ENCODE peak calls at places on chromosomes 7 and 10, in four cellular contexts. One of them, this sample, is unnamed.
A peak's percentile ranks its signal among the peaks of the same experiment; 100 is the strongest.

GRCh38 chr7:35697414-35698175 is 2.7 kb upstream of the HERPUD2 start:
- DNase-seq in hepatocyte: no peak
- DNase-seq in heart left ventricle: no peak
- DNase-seq in upper lobe of left lung: no peak
- DNase-seq in this sample: peak; percentile 83

GRCh38 chr10:132113766-132114365 is 48.1 kb downstream of the JAKMIP3 start:
- DNase-seq in heart left ventricle: peak; percentile 10
- DNase-seq in upper lobe of left lung: no peak
- DNase-seq in hepatocyte: no peak
- DNase-seq in this sample: no peak

GRCh38 chr10:113293167-113293566 is 259.7 kb upstream of the HABP2 start:
- DNase-seq in upper lobe of left lung: no peak
- DNase-seq in heart left ventricle: no peak
- DNase-seq in hepatocyte: no peak
- DNase-seq in this sample: no peak

GRCh38 chr7:137345799-137346449 is 2.4 kb upstream of the PTN start:
- DNase-seq in hepatocyte: no peak
- DNase-seq in heart left ventricle: no peak
- DNase-seq in upper lobe of left lung: no peak
- DNase-seq in this sample: no peak

GRCh38 chr7:112160771-112161150 is 45.4 kb downstream of the DOCK4 start:
- DNase-seq in upper lobe of left lung: no peak
- DNase-seq in hepatocyte: no peak
- DNase-seq in heart left ventricle: no peak
- DNase-seq in this sample: no peak

GRCh38 chr7:29895557-29895956 is 89.2 kb downstream of the WIPF3 start:
- DNase-seq in heart left ventricle: no peak
- DNase-seq in hepatocyte: no peak
- DNase-seq in upper lobe of left lung: no peak
- DNase-seq in this sample: no peak

GRCh38 chr7:51045319-51046102 is 262.8 kb upstream of the GRB10 start:
- DNase-seq in heart left ventricle: no peak
- DNase-seq in upper lobe of left lung: no peak
- DNase-seq in hepatocyte: peak; percentile 62
- DNase-seq in this sample: peak; percentile 91

GRCh38 chr10:105070980-105071379 is 429.9 kb downstream of the SORCS3 start:
- DNase-seq in heart left ventricle: no peak
- DNase-seq in upper lobe of left lung: no peak
- DNase-seq in hepatocyte: no peak
- DNase-seq in this sample: no peak

GRCh38 chr10:61842755-61843497 is 58.6 kb upstream of the ARID5B start:
- DNase-seq in heart left ventricle: no peak
- DNase-seq in hepatocyte: no peak
- DNase-seq in upper lobe of left lung: no peak
- DNase-seq in this sample: peak; percentile 77

GRCh38 chr10:98030991-98031431 is 590 bp upstream of the CRTAC1 start:
- DNase-seq in upper lobe of left lung: peak; percentile 83
- DNase-seq in hepatocyte: peak; percentile 25
- DNase-seq in heart left ventricle: no peak
- DNase-seq in this sample: no peak

GRCh38 chr10:60955957-60956425 is 12.0 kb upstream of the RHOBTB1 start:
- DNase-seq in hepatocyte: peak; percentile 30
- DNase-seq in heart left ventricle: no peak
- DNase-seq in upper lobe of left lung: no peak
- DNase-seq in this sample: peak; percentile 94

DNA sequence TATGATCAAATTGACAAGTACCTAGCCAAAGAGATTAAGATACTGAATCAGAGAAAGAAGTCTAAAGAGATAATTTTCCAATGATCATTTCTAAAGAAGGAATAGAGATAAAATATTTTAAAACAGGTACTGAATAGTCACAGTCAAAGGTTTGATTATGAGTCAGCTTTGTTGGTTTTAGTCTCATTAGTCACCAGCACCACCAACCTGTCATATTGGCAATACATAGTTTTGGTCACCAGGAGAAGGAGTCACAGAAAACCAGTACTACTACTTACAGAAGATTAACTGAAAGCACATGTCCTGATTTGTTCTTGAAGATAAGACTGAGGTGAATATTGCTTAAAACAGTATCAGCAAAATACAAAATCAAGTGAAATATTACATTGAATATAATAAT is 34.6 kb downstream of the ZEB1 start:
- DNase-seq in hepatocyte: peak; percentile 22
- DNase-seq in upper lobe of left lung: no peak
- DNase-seq in heart left ventricle: no peak
- DNase-seq in this sample: peak; percentile 98
- TF ChIP-seq CTCF in hepatocyte: peak; percentile 3
- TF ChIP-seq CTCF in upper lobe of left lung: peak; percentile 21
- TF ChIP-seq CTCF in heart left ventricle: no peak
- TF ChIP-seq CTCF in this sample: no peak

GRCh38 chr7:116728413-116728812 is 56.4 kb downstream of the MET start:
- DNase-seq in hepatocyte: no peak
- DNase-seq in heart left ventricle: no peak
- DNase-seq in upper lobe of left lung: no peak
- DNase-seq in this sample: no peak

GRCh38 chr7:116732788-116733709 is 61.1 kb downstream of the MET start:
- DNase-seq in heart left ventricle: no peak
- DNase-seq in hepatocyte: no peak
- DNase-seq in upper lobe of left lung: no peak
- DNase-seq in this sample: no peak

GRCh38 chr7:116731737-116732335 is 59.8 kb downstream of the MET start:
- DNase-seq in upper lobe of left lung: no peak
- DNase-seq in heart left ventricle: no peak
- DNase-seq in hepatocyte: no peak
- DNase-seq in this sample: no peak

GRCh38 chr7:116731019-116731388 is 59.0 kb downstream of the MET start:
- DNase-seq in upper lobe of left lung: no peak
- DNase-seq in hepatocyte: no peak
- DNase-seq in heart left ventricle: no peak
- DNase-seq in this sample: no peak

GRCh38 chr7:116730097-116731018 is 58.4 kb downstream of the MET start:
- DNase-seq in upper lobe of left lung: no peak
- DNase-seq in heart left ventricle: no peak
- DNase-seq in hepatocyte: no peak
- DNase-seq in this sample: no peak
- H3K4me3 ChIP-seq in upper lobe of left lung: no peak overlapping the region
- H3K4me3 ChIP-seq in heart left ventricle: no peak overlapping the region
- H3K4me3 ChIP-seq in hepatocyte: no peak overlapping the region
- H3K4me3 ChIP-seq in this sample: no peak overlapping the region

DNA sequence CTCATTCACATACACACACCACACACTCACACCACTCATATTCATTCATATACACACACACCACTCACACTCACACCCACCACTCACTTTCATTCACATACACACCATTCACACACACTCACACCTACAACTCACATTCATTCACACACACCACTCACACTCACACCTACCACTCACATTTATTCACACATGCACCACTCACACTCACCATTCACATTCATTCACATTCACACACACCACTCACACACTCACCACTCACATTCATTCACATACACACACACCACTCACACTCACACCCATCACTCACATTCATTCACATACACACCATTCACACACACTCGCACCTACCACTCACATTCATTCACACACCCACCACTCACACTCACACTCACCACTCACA is 25.4 kb upstream of the C10orf120 start:
- DNase-seq in hepatocyte: no peak
- DNase-seq in heart left ventricle: no peak
- DNase-seq in upper lobe of left lung: no peak
- DNase-seq in this sample: no peak
- H3K27me3 ChIP-seq in hepatocyte: peaks cover 18% of the 10 kb centered on the region
- H3K27me3 ChIP-seq in heart left ventricle: peaks cover 34% of the 10 kb centered on the region
- H3K27me3 ChIP-seq in upper lobe of left lung: no peaks in the 10 kb centered on the region
- H3K27me3 ChIP-seq in this sample: no peaks in the 10 kb centered on the region

GRCh38 chr7:44636926-44637325 is 30.5 kb downstream of the OGDH start:
- DNase-seq in hepatocyte: no peak
- DNase-seq in upper lobe of left lung: no peak
- DNase-seq in heart left ventricle: no peak
- DNase-seq in this sample: no peak

GRCh38 chr7:44636041-44636580 is 29.7 kb downstream of the OGDH start:
- DNase-seq in heart left ventricle: no peak
- DNase-seq in hepatocyte: peak; percentile 46
- DNase-seq in upper lobe of left lung: no peak
- DNase-seq in this sample: no peak

GRCh38 chr7:44639701-44640321 is 33.4 kb downstream of the OGDH start:
- DNase-seq in upper lobe of left lung: no peak
- DNase-seq in heart left ventricle: no peak
- DNase-seq in hepatocyte: peak; percentile 82
- DNase-seq in this sample: peak; percentile 88

GRCh38 chr7:44637788-44638594 is 31.6 kb downstream of the OGDH start:
- DNase-seq in heart left ventricle: no peak
- DNase-seq in upper lobe of left lung: no peak
- DNase-seq in hepatocyte: peak; percentile 60
- DNase-seq in this sample: peak; percentile 97

DNA sequence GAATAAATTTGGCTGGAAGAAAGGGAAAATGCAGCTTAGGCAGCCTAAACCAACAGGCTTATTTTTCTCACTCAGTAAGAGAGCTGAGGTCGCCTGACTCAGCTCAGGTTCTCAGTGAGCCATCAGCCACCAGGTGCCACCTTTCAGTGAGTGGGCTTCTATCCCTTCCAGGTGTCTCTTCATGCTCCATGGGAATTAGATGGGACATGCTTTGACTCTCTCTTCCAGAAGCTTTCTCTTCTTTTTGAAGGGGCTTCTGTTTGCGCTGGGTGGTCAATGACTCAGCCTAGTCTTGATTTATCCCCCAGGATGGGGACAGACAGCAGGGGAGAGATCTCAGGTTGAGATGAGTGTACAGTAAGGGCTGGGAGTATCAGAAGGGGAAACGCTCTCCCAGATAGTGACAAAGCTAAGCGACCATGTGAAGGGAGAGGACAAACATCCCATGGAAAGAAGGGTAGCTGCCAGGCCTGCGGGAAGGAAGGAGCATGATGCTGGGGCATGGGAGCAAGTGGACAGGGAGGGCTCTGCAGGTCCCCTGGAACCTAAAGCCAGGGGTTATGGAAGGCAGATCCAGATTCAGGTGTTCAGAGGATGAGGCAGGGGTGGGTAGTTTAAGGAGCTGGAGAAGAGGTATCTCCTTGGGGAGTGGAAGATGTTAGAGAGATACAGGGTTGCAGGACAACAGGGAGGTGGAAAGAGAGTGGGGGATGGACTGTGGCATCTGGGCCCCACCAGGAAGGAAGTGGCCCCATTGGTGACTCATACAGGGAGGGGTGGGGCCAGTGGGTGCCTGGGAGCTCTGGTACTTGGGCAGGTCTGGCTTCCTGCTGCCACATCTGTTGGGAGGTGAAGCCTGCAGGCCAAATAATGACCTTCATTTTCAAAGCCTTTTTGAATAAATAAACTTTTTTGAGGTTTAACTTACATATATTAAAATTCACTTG is 32.5 kb downstream of the OGDH start:
- DNase-seq in heart left ventricle: peak; percentile 69
- DNase-seq in upper lobe of left lung: no peak
- DNase-seq in hepatocyte: peak; percentile 83
- DNase-seq in this sample: peak; percentile 79
- TF ChIP-seq CTCF in heart left ventricle: no peak
- TF ChIP-seq CTCF in upper lobe of left lung: peak; percentile 15
- TF ChIP-seq CTCF in hepatocyte: no peak
- TF ChIP-seq CTCF in this sample: no peak

GRCh38 chr10:109891105-109891504 is 32.2 kb downstream of the XPNPEP1 start:
- DNase-seq in heart left ventricle: no peak
- DNase-seq in hepatocyte: no peak
- DNase-seq in upper lobe of left lung: no peak
- DNase-seq in this sample: peak; percentile 72
- H3K4me3 ChIP-seq in heart left ventricle: no peak overlapping the region
- H3K4me3 ChIP-seq in hepatocyte: no peak overlapping the region
- H3K4me3 ChIP-seq in upper lobe of left lung: no peak overlapping the region
- H3K4me3 ChIP-seq in this sample: no peak overlapping the region

DNA sequence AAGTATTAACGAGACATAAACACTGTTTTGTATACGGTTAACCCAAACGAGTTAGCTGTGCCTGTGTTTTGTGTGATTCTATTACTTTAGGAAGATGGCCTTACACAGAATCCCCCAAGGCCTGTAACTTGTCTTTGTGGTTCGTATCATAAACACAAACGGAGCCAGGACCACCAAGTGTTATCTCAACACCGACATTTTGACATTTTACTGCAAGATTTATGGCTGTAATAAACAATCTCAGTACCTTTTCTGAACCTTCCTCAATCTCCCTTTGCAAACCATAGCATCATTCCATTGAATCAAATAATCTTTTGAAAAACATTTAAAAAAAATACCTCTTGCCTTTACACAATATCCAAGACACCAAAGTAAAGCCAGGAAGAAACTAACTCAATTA is 2.4 kb upstream of the HOXA4 start:
- DNase-seq in heart left ventricle: no peak
- DNase-seq in hepatocyte: no peak
- DNase-seq in upper lobe of left lung: no peak
- DNase-seq in this sample: no peak
- H3K27me3 ChIP-seq in heart left ventricle: peaks cover 96% of the 10 kb centered on the region
- H3K27me3 ChIP-seq in hepatocyte: peaks cover 85% of the 10 kb centered on the region
- H3K27me3 ChIP-seq in upper lobe of left lung: no peaks in the 10 kb centered on the region
- H3K27me3 ChIP-seq in this sample: peaks cover 58% of the 10 kb centered on the region

DNA sequence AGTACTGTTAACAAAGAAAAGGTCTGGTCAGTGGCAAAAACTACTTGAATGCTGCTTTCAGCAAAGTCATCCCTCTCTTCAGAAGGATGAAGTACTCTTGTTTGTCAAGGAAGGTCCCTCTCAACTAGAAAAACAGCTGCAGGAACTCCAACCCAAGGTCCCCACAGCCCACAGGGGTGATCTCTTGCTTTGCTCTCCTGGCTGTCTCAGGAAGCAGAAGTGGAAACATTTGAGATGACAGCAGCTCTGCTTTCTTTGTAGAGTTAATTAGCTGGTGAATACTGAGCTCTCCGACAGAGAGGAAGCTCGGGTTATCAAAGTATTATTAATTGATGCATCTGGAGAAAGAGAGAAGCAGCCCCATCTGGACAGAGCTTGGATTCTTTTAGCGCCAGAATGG is 25.4 kb upstream of the LRGUK start:
- DNase-seq in heart left ventricle: no peak
- DNase-seq in hepatocyte: no peak
- DNase-seq in upper lobe of left lung: no peak
- DNase-seq in this sample: no peak
- TF ChIP-seq CTCF in heart left ventricle: no peak
- TF ChIP-seq CTCF in hepatocyte: no peak
- TF ChIP-seq CTCF in upper lobe of left lung: no peak
- TF ChIP-seq CTCF in this sample: no peak

This sample was measured in bronchial epithelial cell.